ENCODE peak calls at places on chromosomes 12 and 14, in six cellular contexts. F is endothelial cell of umbilical vein, C is A549, W is HepG2, J is K562, Y is GM12878. M is an unnamed sample.

GRCh38 chr12:11580125-11580751 is 69.2 kb upstream of the ETV6 start:
- DNase-seq in J (no peak), F (peak), C (no peak), Y (peak), W (no peak), M (peak)

GRCh38 chr12:52091061-52091460 is 11.6 kb downstream of the SMIM41 start:
- DNase-seq in C (no peak), Y (no peak), J (no peak), F (no peak), W (no peak), M (no peak)

GRCh38 chr12:45669762-45670161 is 59.7 kb upstream of the ARID2 start:
- DNase-seq in F (no peak), C (no peak), J (no peak), Y (no peak), W (no peak), M (no peak)

GRCh38 chr14:104504172-104504735 is 75.3 kb upstream of the C14orf180 start:
- DNase-seq in Y (no peak), W (no peak), F (no peak), J (no peak), C (no peak), M (no peak)

GRCh38 chr12:108647936-108648287 is 14.2 kb upstream of the SELPLG start:
- DNase-seq in Y (no peak), C (no peak), W (no peak), J (no peak), F (no peak), M (no peak)

GRCh38 chr12:100753837-100754236 is 40.7 kb upstream of the ANO4 start:
- DNase-seq in C (no peak), F (no peak), J (no peak), Y (no peak), W (no peak), M (no peak)

GRCh38 chr12:10632226-10632625 is 18.8 kb upstream of the MAGOHB start:
- DNase-seq in F (no peak), C (no peak), Y (no peak), W (no peak), J (no peak), M (no peak)

GRCh38 chr14:99755629-99756603 is 37.3 kb upstream of the EML1 start:
- DNase-seq in C (peak), F (peak), Y (no peak), J (no peak), W (peak), M (no peak)

GRCh38 chr12:106647793-106648514 is 65.2 kb downstream of the RFX4 start:
- DNase-seq in Y (no peak), W (no peak), C (no peak), F (no peak), J (no peak), M (no peak)

GRCh38 chr12:38555620-38556596 is 239.3 kb downstream of the ALG10B start:
- DNase-seq in W (no peak), Y (no peak), C (no peak), F (no peak), J (no peak), M (peak)

GRCh38 chr14:87233266-87233665 is 759.7 kb downstream of the GALC start:
- DNase-seq in C (no peak), J (no peak), F (no peak), Y (no peak), W (no peak), M (no peak)

GRCh38 chr14:87229131-87229530 is 763.9 kb downstream of the GALC start:
- DNase-seq in J (no peak), F (no peak), C (no peak), Y (no peak), W (no peak), M (no peak)

GRCh38 chr14:87231336-87232026 is 761.5 kb downstream of the GALC start:
- DNase-seq in W (no peak), F (no peak), Y (no peak), J (no peak), C (no peak), M (no peak)

GRCh38 chr14:87230726-87231125 is 762.3 kb downstream of the GALC start:
- DNase-seq in Y (no peak), J (no peak), C (no peak), F (no peak), W (no peak), M (no peak)

DNA sequence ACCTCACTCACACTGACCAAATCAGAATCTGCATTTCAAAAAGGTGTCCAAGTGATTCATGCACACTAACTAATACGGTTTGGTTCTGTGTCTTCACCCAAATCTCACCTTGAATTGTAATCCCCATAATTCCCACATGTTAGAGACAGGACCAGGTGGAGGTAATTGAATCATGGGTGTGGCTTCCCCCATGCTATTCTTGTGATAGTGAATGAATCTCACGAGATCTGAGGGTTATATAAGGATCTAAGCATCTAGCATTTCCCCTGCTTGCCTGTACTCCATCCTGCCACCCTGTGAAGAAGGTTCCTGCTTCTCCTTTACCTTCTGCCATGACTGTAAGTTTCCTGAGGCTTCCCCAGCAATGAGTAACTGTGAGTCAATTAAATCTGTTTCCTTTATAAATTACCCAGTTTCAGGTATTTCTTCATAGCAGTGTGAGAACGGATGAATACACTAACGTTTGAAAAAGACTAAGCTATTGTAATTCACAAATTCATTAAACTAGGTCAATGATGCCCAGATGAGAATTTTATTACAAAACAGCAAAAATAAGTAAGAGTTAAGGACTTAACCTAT is 759.1 kb downstream of the GALC start:
- DNase-seq in F (no peak), Y (no peak), J (no peak), W (no peak), C (no peak), M (no peak)
- TF ChIP-seq MAX in F (no peak), Y (no peak), J (no peak), W (no peak), C (no peak), M (no peak)

DNA sequence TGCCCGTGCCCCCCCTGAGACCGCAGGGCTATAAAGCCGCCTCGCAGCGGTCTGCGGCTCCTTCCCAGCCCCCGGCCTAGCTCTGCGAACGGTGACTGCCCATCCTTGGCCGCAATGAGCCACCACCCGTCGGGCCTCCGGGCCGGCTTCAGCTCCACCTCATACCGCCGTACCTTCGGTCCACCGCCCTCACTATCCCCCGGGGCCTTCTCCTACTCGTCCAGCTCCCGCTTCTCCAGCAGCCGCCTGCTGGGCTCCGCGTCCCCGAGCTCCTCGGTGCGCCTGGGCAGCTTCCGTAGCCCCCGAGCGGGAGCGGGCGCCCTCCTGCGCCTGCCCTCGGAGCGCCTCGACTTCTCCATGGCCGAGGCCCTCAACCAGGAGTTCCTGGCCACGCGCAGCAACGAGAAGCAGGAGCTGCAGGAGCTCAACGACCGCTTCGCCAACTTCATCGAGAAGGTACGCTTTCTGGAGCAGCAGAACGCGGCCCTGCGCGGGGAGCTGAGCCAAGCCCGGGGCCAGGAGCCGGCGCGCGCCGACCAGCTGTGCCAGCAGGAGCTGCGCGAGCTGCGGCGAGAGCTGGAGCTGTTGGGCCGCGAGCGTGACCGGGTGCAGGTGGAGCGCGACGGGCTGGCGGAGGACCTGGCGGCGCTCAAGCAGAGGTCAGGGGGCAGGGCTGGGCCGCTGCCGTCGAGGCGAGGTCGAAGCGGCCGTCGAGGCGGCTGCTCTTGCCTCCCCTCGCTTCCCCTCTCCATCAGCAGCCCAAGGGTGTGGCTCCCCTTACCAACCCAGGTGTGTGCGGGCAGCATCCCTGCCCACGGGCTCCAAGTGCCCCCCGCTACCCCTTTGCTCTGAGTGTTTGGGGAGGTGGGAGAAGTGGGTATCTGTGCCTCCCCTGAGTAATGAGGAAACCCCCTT is at the start of gene PRPH:
- DNase-seq in C (no peak), F (no peak), Y (no peak), W (no peak), J (no peak), M (peak)
- H3K4me3 ChIP-seq in C (no peak), F (no peak), Y (no peak), W (no peak), J (no peak), M (no peak)

GRCh38 chr14:32343926-32344430 is 14.9 kb downstream of the AKAP6 start:
- DNase-seq in F (no peak), Y (no peak), J (no peak), W (no peak), C (no peak), M (no peak)

GRCh38 chr14:32345311-32345771 is 16.2 kb downstream of the AKAP6 start:
- DNase-seq in W (no peak), C (no peak), F (peak), Y (no peak), J (no peak), M (no peak)

GRCh38 chr14:32352631-32353030 is 23.5 kb downstream of the AKAP6 start:
- DNase-seq in Y (no peak), C (no peak), J (no peak), W (no peak), F (no peak), M (no peak)

GRCh38 chr14:32350020-32350419 is 20.9 kb downstream of the AKAP6 start:
- DNase-seq in C (no peak), F (no peak), J (no peak), W (no peak), Y (peak), M (no peak)

DNA sequence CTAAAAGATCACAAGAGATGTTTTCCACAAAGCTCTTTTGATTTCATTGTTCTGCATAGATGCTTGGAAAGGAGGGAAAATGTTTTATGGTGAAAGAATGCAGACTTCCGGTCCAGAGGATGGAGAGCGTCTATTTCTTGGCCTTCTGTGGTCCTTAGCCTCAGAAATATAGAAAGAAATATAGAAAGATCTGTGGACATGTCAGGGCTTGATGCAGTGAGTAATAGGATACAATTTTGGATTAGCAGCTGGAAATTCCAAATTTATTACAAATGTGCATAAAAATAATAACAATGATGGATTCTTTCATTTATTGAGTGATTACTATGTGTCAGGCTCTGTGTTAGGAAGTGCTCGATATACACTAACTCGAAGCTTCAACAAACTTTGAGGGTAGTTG is 20.2 kb downstream of the AKAP6 start:
- DNase-seq in F (no peak), W (no peak), C (no peak), Y (no peak), J (no peak), M (no peak)
- TF ChIP-seq MYC in F (no peak), W (no peak), C (no peak), Y (no peak), J (no peak), M (no peak)

DNA sequence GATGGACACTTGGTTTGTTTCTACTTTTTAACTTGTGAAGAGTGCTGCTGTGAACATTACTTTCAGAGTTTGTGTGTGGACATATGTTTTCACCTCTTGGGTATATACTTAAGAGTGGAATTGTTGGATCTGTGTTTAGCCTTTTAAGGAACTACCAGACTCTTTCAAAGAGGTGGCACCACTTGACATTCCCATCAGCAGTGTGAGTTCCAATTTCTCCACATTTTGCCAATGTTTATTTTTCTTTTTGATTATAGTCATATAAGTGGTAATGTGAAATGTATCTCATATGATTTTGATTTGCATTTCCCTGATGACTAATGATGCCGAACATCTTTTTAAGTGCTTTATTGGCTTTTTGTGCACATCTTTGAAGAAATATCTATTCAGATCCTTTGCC is 44.8 kb downstream of the ARHGAP5 start:
- DNase-seq in C (no peak), J (no peak), F (no peak), Y (no peak), W (no peak), M (no peak)
- TF ChIP-seq MAX in C (no peak), J (no peak), F (no peak), Y (no peak), W (no peak), M (no peak)

GRCh38 chr12:28023156-28023887 is 50.8 kb upstream of the PTHLH start:
- DNase-seq in F (peak), Y (no peak), W (peak), J (no peak), C (no peak), M (peak)
- H3K4me3 ChIP-seq in F (no peak), Y (no peak), W (no peak), J (no peak), C (no peak), M (no peak)

DNA sequence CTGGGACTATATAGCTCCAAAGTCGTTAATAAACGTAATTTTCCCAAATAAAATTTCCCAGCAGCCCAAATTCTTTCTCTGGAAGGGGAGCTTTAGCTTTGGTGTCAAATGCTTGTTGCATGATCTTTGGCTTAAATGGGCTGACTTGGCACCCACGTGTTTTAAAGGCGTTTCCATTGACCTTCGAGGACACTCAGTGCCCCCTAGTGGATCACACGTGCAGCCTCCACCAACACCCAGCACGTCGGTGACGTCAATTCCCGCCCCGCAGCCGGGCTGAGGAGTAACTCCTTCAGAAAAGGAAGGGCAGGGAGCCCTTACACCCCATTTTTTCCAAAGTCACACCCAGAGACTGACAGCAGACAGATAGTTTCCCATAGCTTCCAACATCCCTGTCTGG is 707.8 kb downstream of the AACS start:
- DNase-seq in C (peak), J (peak), F (no peak), Y (no peak), W (peak), M (peak)
- TF ChIP-seq MYC in C (no peak), J (peak), F (no peak), Y (no peak), W (peak), M (peak)

GRCh38 chr12:64268409-64268808 is 46.3 kb upstream of the KICS2 start:
- DNase-seq in J (no peak), W (no peak), F (no peak), Y (no peak), C (no peak), M (no peak)
- TF ChIP-seq MAX in J (no peak), W (no peak), F (no peak), Y (no peak), C (no peak), M (no peak)

DNA sequence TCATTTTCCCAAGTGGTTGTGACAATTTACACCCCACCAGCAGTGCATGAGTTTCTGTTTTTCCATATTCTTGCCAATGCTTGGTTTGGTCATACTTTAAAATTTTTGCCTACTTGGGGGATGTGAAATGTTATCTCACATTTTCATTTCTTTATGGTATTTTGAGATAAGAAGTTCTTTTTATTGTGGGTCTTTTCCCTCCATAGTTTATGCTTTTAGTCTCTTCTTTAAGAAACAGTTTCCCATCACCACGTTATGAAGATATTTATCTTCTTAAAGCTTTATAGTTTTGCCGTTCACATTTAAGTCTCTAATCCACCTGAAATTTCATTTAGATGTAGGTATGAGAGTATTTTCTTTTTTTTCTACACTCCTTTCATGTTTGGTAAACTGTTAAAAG is 95.7 kb downstream of the PPM1A start:
- DNase-seq in W (no peak), Y (no peak), J (no peak), C (no peak), F (no peak), M (no peak)
- H3K4me3 ChIP-seq in W (no peak), Y (no peak), J (no peak), C (no peak), F (no peak), M (no peak)

GRCh38 chr14:24384169-24384568 is 14.6 kb upstream of the NYNRIN start:
- DNase-seq in F (no peak), J (no peak), W (no peak), Y (no peak), C (no peak), M (no peak)

GRCh38 chr14:24382103-24382377 is 14.1 kb downstream of the NFATC4 start:
- DNase-seq in C (no peak), J (no peak), W (no peak), F (no peak), Y (no peak), M (no peak)

GRCh38 chr14:24378981-24379906 is 11.3 kb downstream of the NFATC4 start:
- DNase-seq in Y (no peak), J (no peak), F (no peak), C (no peak), W (no peak), M (no peak)

GRCh38 chr14:24379907-24380746 is 12.1 kb downstream of the NFATC4 start:
- DNase-seq in F (no peak), J (no peak), W (no peak), C (no peak), Y (no peak), M (no peak)

GRCh38 chr14:24381363-24382102 is 13.5 kb downstream of the NFATC4 start:
- DNase-seq in Y (no peak), J (no peak), F (no peak), W (no peak), C (no peak), M (no peak)
- TF ChIP-seq MYC in Y (no peak), J (no peak), F (no peak), W (no peak), C (no peak), M (no peak)